ENCODE peak calls at places on chromosome 20, in four cellular contexts. One of them, this sample, is unnamed.

GRCh38 chr20:44850883-44851282 is 34.6 kb upstream of the YWHAB start:
- DNase-seq in stimulated activated CD4-positive, alpha-beta T cell treated with anti-CD3 and anti-CD28 coated beads, Interleukin-4, amount 100 ng/mL, for 48 hours: no peak
- DNase-seq in HCT116: no peak
- DNase-seq in tibial artery: no peak
- DNase-seq in this sample: no peak

GRCh38 chr20:36717657-36718056 is 28.2 kb downstream of the NDRG3 start:
- DNase-seq in HCT116: no peak
- DNase-seq in stimulated activated CD4-positive, alpha-beta T cell treated with anti-CD3 and anti-CD28 coated beads, Interleukin-4, amount 100 ng/mL, for 48 hours: no peak
- DNase-seq in tibial artery: no peak
- DNase-seq in this sample: no peak

GRCh38 chr20:61931476-61932198 is 134.0 kb downstream of the TAF4 start:
- DNase-seq in HCT116: no peak
- DNase-seq in tibial artery: peak
- DNase-seq in stimulated activated CD4-positive, alpha-beta T cell treated with anti-CD3 and anti-CD28 coated beads, Interleukin-4, amount 100 ng/mL, for 48 hours: no peak
- DNase-seq in this sample: no peak

GRCh38 chr20:23445596-23446217 is 6.2 kb downstream of the CSTL1 start:
- DNase-seq in stimulated activated CD4-positive, alpha-beta T cell treated with anti-CD3 and anti-CD28 coated beads, Interleukin-4, amount 100 ng/mL, for 48 hours: no peak
- DNase-seq in HCT116: peak
- DNase-seq in tibial artery: no peak
- DNase-seq in this sample: no peak

GRCh38 chr20:49276201-49276894 is 1.5 kb downstream of the ZNFX1 start:
- DNase-seq in tibial artery: no peak
- DNase-seq in HCT116: no peak
- DNase-seq in stimulated activated CD4-positive, alpha-beta T cell treated with anti-CD3 and anti-CD28 coated beads, Interleukin-4, amount 100 ng/mL, for 48 hours: no peak
- DNase-seq in this sample: no peak

GRCh38 chr20:37734228-37734980 is 40.6 kb downstream of the CTNNBL1 start:
- DNase-seq in tibial artery: no peak
- DNase-seq in HCT116: no peak
- DNase-seq in stimulated activated CD4-positive, alpha-beta T cell treated with anti-CD3 and anti-CD28 coated beads, Interleukin-4, amount 100 ng/mL, for 48 hours: no peak
- DNase-seq in this sample: no peak

GRCh38 chr20:32914031-32914430 is 55.3 kb downstream of the EFCAB8 start:
- DNase-seq in stimulated activated CD4-positive, alpha-beta T cell treated with anti-CD3 and anti-CD28 coated beads, Interleukin-4, amount 100 ng/mL, for 48 hours: no peak
- DNase-seq in tibial artery: peak
- DNase-seq in HCT116: no peak
- DNase-seq in this sample: no peak

GRCh38 chr20:11734431-11734830 is 183.3 kb upstream of the BTBD3 start:
- DNase-seq in stimulated activated CD4-positive, alpha-beta T cell treated with anti-CD3 and anti-CD28 coated beads, Interleukin-4, amount 100 ng/mL, for 48 hours: no peak
- DNase-seq in HCT116: no peak
- DNase-seq in tibial artery: no peak
- DNase-seq in this sample: peak

GRCh38 chr20:4949833-4950178 is 51.5 kb downstream of the SLC23A2 start:
- DNase-seq in HCT116: no peak
- DNase-seq in stimulated activated CD4-positive, alpha-beta T cell treated with anti-CD3 and anti-CD28 coated beads, Interleukin-4, amount 100 ng/mL, for 48 hours: no peak
- DNase-seq in tibial artery: no peak
- DNase-seq in this sample: no peak

GRCh38 chr20:38187512-38187911 is 22.4 kb upstream of the TGM2 start:
- DNase-seq in tibial artery: no peak
- DNase-seq in HCT116: no peak
- DNase-seq in stimulated activated CD4-positive, alpha-beta T cell treated with anti-CD3 and anti-CD28 coated beads, Interleukin-4, amount 100 ng/mL, for 48 hours: no peak
- DNase-seq in this sample: no peak

GRCh38 chr20:9040874-9041524 is 27.9 kb upstream of the PLCB4 start:
- DNase-seq in stimulated activated CD4-positive, alpha-beta T cell treated with anti-CD3 and anti-CD28 coated beads, Interleukin-4, amount 100 ng/mL, for 48 hours: no peak
- DNase-seq in HCT116: no peak
- DNase-seq in tibial artery: no peak
- DNase-seq in this sample: no peak

GRCh38 chr20:56943946-56944345 is 314.8 kb downstream of the TFAP2C start:
- DNase-seq in tibial artery: no peak
- DNase-seq in HCT116: no peak
- DNase-seq in stimulated activated CD4-positive, alpha-beta T cell treated with anti-CD3 and anti-CD28 coated beads, Interleukin-4, amount 100 ng/mL, for 48 hours: no peak
- DNase-seq in this sample: no peak

GRCh38 chr20:34083137-34083536 is 28.9 kb downstream of the EIF2S2 start:
- DNase-seq in tibial artery: peak
- DNase-seq in stimulated activated CD4-positive, alpha-beta T cell treated with anti-CD3 and anti-CD28 coated beads, Interleukin-4, amount 100 ng/mL, for 48 hours: no peak
- DNase-seq in HCT116: no peak
- DNase-seq in this sample: no peak

GRCh38 chr20:33415948-33416347 is 14.6 kb upstream of the CDK5RAP1 start:
- DNase-seq in tibial artery: peak
- DNase-seq in HCT116: no peak
- DNase-seq in stimulated activated CD4-positive, alpha-beta T cell treated with anti-CD3 and anti-CD28 coated beads, Interleukin-4, amount 100 ng/mL, for 48 hours: no peak
- DNase-seq in this sample: no peak

GRCh38 chr20:52799130-52799529 is 173.0 kb upstream of the TSHZ2 start:
- DNase-seq in tibial artery: no peak
- DNase-seq in HCT116: no peak
- DNase-seq in stimulated activated CD4-positive, alpha-beta T cell treated with anti-CD3 and anti-CD28 coated beads, Interleukin-4, amount 100 ng/mL, for 48 hours: no peak
- DNase-seq in this sample: no peak

GRCh38 chr20:1565461-1565860 is 8.0 kb upstream of the SIRPD start:
- DNase-seq in tibial artery: no peak
- DNase-seq in HCT116: no peak
- DNase-seq in stimulated activated CD4-positive, alpha-beta T cell treated with anti-CD3 and anti-CD28 coated beads, Interleukin-4, amount 100 ng/mL, for 48 hours: no peak
- DNase-seq in this sample: no peak

GRCh38 chr20:25011261-25011660 is 18.7 kb upstream of the APMAP start:
- DNase-seq in HCT116: no peak
- DNase-seq in stimulated activated CD4-positive, alpha-beta T cell treated with anti-CD3 and anti-CD28 coated beads, Interleukin-4, amount 100 ng/mL, for 48 hours: no peak
- DNase-seq in tibial artery: peak
- DNase-seq in this sample: no peak

GRCh38 chr20:10524034-10524476 is 89.0 kb downstream of the SLX4IP start:
- DNase-seq in stimulated activated CD4-positive, alpha-beta T cell treated with anti-CD3 and anti-CD28 coated beads, Interleukin-4, amount 100 ng/mL, for 48 hours: no peak
- DNase-seq in HCT116: no peak
- DNase-seq in tibial artery: peak
- DNase-seq in this sample: peak